ENCODE peak calls at places on chromosomes 12 and 14, in five cellular contexts. J is nucleus accumbens; Q is GM04503; T is SW480; R is CD4-positive, CD25-positive, alpha-beta regulatory T cell. X is an unnamed sample.

GRCh38 chr14:104955396-104955770 is 22.8 kb downstream of the AHNAK2 start:
- DNase-seq in T (no peak), J (no peak), R (no peak), Q (no peak), X (no peak)

GRCh38 chr14:58898655-58899316 is 261.0 kb downstream of the DACT1 start:
- DNase-seq in R (no peak), J (no peak), T (no peak), Q (peak), X (peak)

GRCh38 chr14:56181666-56182065 is 63.5 kb downstream of the PELI2 start:
- DNase-seq in T (no peak), J (no peak), Q (no peak), R (no peak), X (no peak)

GRCh38 chr12:45575417-45575816 is 154.1 kb upstream of the ARID2 start:
- DNase-seq in R (no peak), T (no peak), Q (no peak), J (no peak), X (no peak)

GRCh38 chr12:5889381-5890047 is 55.5 kb downstream of the ANO2 start:
- DNase-seq in J (no peak), T (peak), Q (no peak), R (no peak), X (peak)

GRCh38 chr12:6826734-6827436 is 1.3 kb upstream of the P3H3 start:
- DNase-seq in T (no peak), Q (no peak), J (no peak), R (no peak), X (no peak)

GRCh38 chr14:60589442-60589841 is 59.8 kb downstream of the SIX1 start:
- DNase-seq in Q (no peak), T (no peak), R (no peak), J (no peak), X (no peak)

GRCh38 chr12:121062391-121063045 is 23.5 kb upstream of the OASL start:
- DNase-seq in T (no peak), R (no peak), Q (no peak), J (no peak), X (no peak)

GRCh38 chr14:69175130-69175529 is 16.2 kb upstream of the EXD2 start:
- DNase-seq in Q (no peak), T (no peak), J (no peak), R (no peak), X (no peak)

GRCh38 chr12:62654558-62655241 is 188.1 kb downstream of the MON2 start:
- DNase-seq in J (no peak), T (no peak), Q (no peak), R (no peak), X (no peak)

GRCh38 chr14:48384786-48385185 is 709.4 kb upstream of the MDGA2 start:
- DNase-seq in R (no peak), T (no peak), J (no peak), Q (no peak), X (no peak)

GRCh38 chr12:80877706-80878384 is 59.9 kb downstream of the LIN7A start:
- DNase-seq in Q (no peak), R (no peak), J (no peak), T (no peak), X (peak)

GRCh38 chr12:11987906-11988305 is 82.8 kb upstream of the BCL2L14 start:
- DNase-seq in J (no peak), R (no peak), Q (no peak), T (no peak), X (no peak)

GRCh38 chr12:32847287-32847686 is 49.3 kb downstream of the PKP2 start:
- DNase-seq in Q (no peak), J (no peak), T (no peak), R (no peak), X (no peak)

GRCh38 chr12:129079719-129080118 is 226.4 kb downstream of the GLT1D1 start:
- DNase-seq in Q (no peak), J (no peak), R (no peak), T (no peak), X (no peak)

GRCh38 chr12:28014196-28014595 is 41.7 kb upstream of the PTHLH start:
- DNase-seq in Q (no peak), J (no peak), T (no peak), R (no peak), X (no peak)

GRCh38 chr14:31319701-31320100 is 100.6 kb downstream of the HEATR5A start:
- DNase-seq in J (no peak), T (no peak), R (no peak), Q (no peak), X (no peak)

GRCh38 chr12:28802706-28803438 is 346.2 kb upstream of the FAR2 start:
- DNase-seq in J (no peak), R (no peak), T (no peak), Q (no peak), X (no peak)

GRCh38 chr12:14828896-14829295 is 14.4 kb downstream of the ART4 start:
- DNase-seq in Q (no peak), T (peak), R (no peak), J (no peak), X (no peak)

GRCh38 chr12:14775652-14776020 is 27.6 kb downstream of the WBP11 start:
- DNase-seq in Q (no peak), R (no peak), J (no peak), T (peak), X (peak)

GRCh38 chr12:48004039-48004940 is at the start of gene COL2A1:
- DNase-seq in Q (no peak), R (no peak), T (no peak), J (no peak), X (peak)

GRCh38 chr12:108191086-108191485 is 62.0 kb downstream of the WSCD2 start:
- DNase-seq in Q (no peak), R (no peak), T (no peak), J (no peak), X (no peak)

GRCh38 chr12:6927379-6927991 is at the start of gene ATN1:
- DNase-seq in R (peak), Q (peak), J (peak), T (peak), X (peak)

X was measured in EL.